ENCODE peak calls at places on chromosomes 2 and 18, in eight cellular contexts. Y is OCI-LY7; V is B cell; I is CD8-positive, alpha-beta T cell; S is heart right ventricle; L is epithelial cell of proximal tubule; G is activated CD8-positive, alpha-beta T cell treated with anti-CD3 and anti-CD28 coated beads for 36 hours; Q is right lobe of liver. D is an unnamed sample.

GRCh38 chr2:187115627-187116026 is 266.7 kb upstream of the ZSWIM2 start:
- DNase-seq in Y (no peak), V (no peak), I (no peak), S (no peak), L (no peak), G (no peak), Q (no peak), D (no peak)

GRCh38 chr2:145692971-145693478 is 1173.1 kb upstream of the ZEB2 start:
- DNase-seq in Y (peak), V (no peak), I (no peak), S (no peak), L (peak), G (no peak), Q (no peak), D (peak)

GRCh38 chr18:76445741-76446232 is 49.3 kb downstream of the ZNF516 start:
- DNase-seq in Y (no peak), V (no peak), I (no peak), S (no peak), L (no peak), G (no peak), Q (peak), D (no peak)

GRCh38 chr2:235343156-235343774 is 150.6 kb upstream of the AGAP1 start:
- DNase-seq in Y (no peak), V (no peak), I (no peak), S (peak), L (no peak), G (no peak), Q (no peak), D (no peak)

GRCh38 chr2:96537066-96537733 is 648 bp downstream of the ARID5A start:
- DNase-seq in Y (peak), V (peak), I (peak), S (peak), L (no peak), G (peak), Q (peak), D (peak)

GRCh38 chr2:64524604-64525322 is 635 bp downstream of the AFTPH start:
- DNase-seq in Y (peak), V (no peak), I (peak), S (peak), L (no peak), G (peak), Q (peak), D (no peak)

GRCh38 chr2:127913808-127914457 is 28.2 kb upstream of the AMMECR1L start:
- DNase-seq in Y (no peak), V (no peak), I (no peak), S (no peak), L (no peak), G (no peak), Q (no peak), D (no peak)

GRCh38 chr2:31693882-31694281 is 113.1 kb upstream of the SRD5A2 start:
- DNase-seq in Y (peak), V (no peak), I (no peak), S (no peak), L (no peak), G (no peak), Q (no peak), D (no peak)

GRCh38 chr2:23588788-23589187 is 203.8 kb downstream of the KLHL29 start:
- DNase-seq in Y (no peak), V (no peak), I (no peak), S (no peak), L (no peak), G (no peak), Q (no peak), D (no peak)

GRCh38 chr18:13451661-13452447 is 233.3 kb downstream of the LDLRAD4 start:
- DNase-seq in Y (no peak), V (no peak), I (no peak), S (no peak), L (no peak), G (no peak), Q (peak), D (no peak)

GRCh38 chr2:86017901-86018896 is 87.5 kb downstream of the POLR1A start:
- DNase-seq in Y (no peak), V (no peak), I (no peak), S (no peak), L (peak), G (no peak), Q (peak), D (no peak)

GRCh38 chr2:138811454-138811853 is 31.3 kb upstream of the NXPH2 start:
- DNase-seq in Y (no peak), V (no peak), I (no peak), S (no peak), L (no peak), G (no peak), Q (no peak), D (no peak)

GRCh38 chr2:138819964-138820363 is 39.8 kb upstream of the NXPH2 start:
- DNase-seq in Y (no peak), V (no peak), I (no peak), S (no peak), L (no peak), G (no peak), Q (no peak), D (no peak)

GRCh38 chr2:138818479-138818878 is 38.3 kb upstream of the NXPH2 start:
- DNase-seq in Y (no peak), V (no peak), I (no peak), S (no peak), L (no peak), G (no peak), Q (no peak), D (no peak)

GRCh38 chr2:138814123-138814883 is 34.1 kb upstream of the NXPH2 start:
- DNase-seq in Y (no peak), V (no peak), I (no peak), S (no peak), L (no peak), G (no peak), Q (peak), D (no peak)
- TF ChIP-seq CTCF in Y (peak), V (no peak), I (no peak), S (no peak), L (peak), G (no peak), Q (peak), D (no peak)

GRCh38 chr2:182766626-182767025 is 50.6 kb downstream of the DNAJC10 start:
- DNase-seq in Y (no peak), V (no peak), I (no peak), S (no peak), L (no peak), G (no peak), Q (no peak), D (no peak)

GRCh38 chr2:182758379-182758778 is 42.3 kb downstream of the DNAJC10 start:
- DNase-seq in Y (no peak), V (no peak), I (no peak), S (no peak), L (no peak), G (no peak), Q (no peak), D (no peak)

GRCh38 chr2:182763311-182763912 is 47.4 kb downstream of the DNAJC10 start:
- DNase-seq in Y (peak), V (no peak), I (no peak), S (peak), L (no peak), G (peak), Q (no peak), D (peak)

GRCh38 chr2:182767578-182767977 is 51.5 kb downstream of the DNAJC10 start:
- DNase-seq in Y (peak), V (no peak), I (no peak), S (no peak), L (no peak), G (no peak), Q (no peak), D (peak)

DNA sequence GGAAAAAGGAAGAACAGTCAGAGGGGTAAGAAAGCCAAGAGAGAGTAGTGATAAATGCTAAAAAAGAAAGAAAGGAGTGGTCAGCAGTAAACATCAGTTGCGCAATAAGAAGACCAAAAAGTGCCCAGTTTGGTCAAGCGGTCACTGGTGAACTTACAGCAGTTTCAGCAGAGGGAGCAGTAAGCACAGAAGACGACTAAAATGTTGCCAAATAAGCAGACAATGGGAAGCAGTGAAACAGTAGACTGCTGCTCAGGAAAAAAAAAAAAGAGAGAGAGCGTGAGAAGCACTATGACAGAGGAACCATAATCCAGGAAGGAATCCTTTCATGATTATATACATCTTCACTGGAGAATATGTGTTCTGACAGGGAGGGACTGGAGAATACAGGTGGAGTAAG is 45.8 kb downstream of the DNAJC10 start:
- DNase-seq in Y (no peak), V (no peak), I (no peak), S (no peak), L (peak), G (no peak), Q (no peak), D (no peak)
- TF ChIP-seq CTCF in Y (no peak), V (no peak), I (no peak), S (peak), L (peak), G (no peak), Q (peak), D (no peak)

DNA sequence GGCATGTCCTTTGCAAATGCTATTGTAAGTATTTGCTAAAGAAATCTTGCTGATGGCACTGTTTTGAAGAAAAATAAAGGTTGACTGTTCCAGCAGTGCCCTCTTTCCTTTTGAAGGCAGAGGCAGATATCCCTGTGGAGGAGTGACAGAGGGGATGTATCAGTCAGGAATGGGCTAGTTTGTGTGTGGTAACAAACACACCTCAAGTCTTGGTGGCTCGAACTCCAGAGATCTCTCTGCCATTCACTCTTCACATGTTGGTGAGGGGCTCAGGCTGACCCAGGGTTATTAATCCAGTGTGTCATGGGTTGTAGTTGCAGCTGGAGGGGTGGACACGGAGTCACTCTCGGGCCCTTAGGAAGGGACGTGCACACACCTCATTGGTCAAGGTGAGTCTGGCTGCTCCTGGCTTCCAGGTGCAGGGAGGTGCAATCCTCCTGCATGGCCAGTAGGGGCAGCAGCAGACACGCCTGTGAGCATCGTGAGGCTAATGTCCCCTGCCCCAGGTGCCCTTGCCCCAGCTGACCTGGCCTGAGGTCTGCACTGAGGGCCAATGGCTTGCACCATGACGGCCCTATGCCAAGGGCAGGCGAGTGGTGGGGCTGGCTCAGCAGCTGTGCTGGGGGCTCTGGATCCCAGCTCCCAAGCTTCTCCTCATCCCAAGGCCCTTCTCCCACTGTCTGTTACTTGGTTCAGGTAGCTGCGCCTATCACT is 146.5 kb downstream of the ASB1 start:
- DNase-seq in Y (peak), V (peak), I (no peak), S (no peak), L (no peak), G (peak), Q (peak), D (peak)
- TF ChIP-seq CTCF in Y (peak), V (peak), I (peak), S (peak), L (peak), G (peak), Q (peak), D (peak)

DNA sequence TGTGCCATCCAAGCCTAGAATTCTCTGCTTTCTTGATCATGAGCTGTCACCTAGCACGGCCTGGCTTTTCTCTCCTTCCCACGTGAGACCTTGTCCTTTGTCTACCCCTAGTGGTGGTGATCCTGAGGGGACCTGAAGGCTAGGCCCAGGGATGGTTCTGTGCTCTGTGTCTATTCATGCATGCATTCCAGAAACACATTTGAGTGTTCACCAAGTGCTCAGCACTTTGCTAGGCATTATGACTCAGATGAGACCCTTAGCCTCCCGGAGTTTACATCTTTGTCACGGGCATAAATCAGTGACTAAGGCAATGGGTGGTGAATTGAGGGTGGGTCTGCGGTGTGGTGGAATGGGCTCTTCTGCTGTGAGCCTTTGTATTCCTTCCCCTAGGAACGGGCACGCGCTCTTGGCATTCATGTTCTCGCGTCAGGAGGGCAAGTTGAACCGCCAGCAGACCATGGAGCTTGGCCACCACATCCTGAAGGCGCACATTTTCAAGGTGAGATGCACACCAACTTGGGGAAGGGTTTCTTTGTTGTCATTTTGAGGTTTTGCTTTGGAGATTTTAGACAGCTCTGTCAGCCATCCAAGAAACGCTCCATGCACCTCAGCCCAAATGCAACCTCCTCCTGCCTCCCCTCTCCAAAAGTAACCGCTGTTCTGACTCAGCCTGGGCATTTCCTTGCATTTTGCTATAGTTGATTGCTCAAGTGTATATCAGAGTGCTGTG is 100.9 kb downstream of the WDSUB1 start:
- DNase-seq in Y (no peak), V (no peak), I (no peak), S (peak), L (peak), G (peak), Q (no peak), D (peak)
- TF ChIP-seq CTCF in Y (no peak), V (no peak), I (no peak), S (peak), L (peak), G (no peak), Q (peak), D (no peak)

GRCh38 chr18:48948112-48949050 is 2.4 kb downstream of the SMAD7 start:
- DNase-seq in Y (peak), V (peak), I (peak), S (no peak), L (no peak), G (peak), Q (peak), D (peak)
- TF ChIP-seq CTCF in Y (no peak), V (peak), I (no peak), S (no peak), L (no peak), G (no peak), Q (no peak), D (no peak)

GRCh38 chr2:150599889-150600288 is 112.4 kb upstream of the RND3 start:
- DNase-seq in Y (no peak), V (no peak), I (no peak), S (no peak), L (no peak), G (no peak), Q (no peak), D (no peak)
- TF ChIP-seq CTCF in Y (peak), V (no peak), I (no peak), S (peak), L (peak), G (no peak), Q (peak), D (no peak)